ENCODE peak calls at places on chromosome 7, in five cellular contexts. X is fibroblast of mammary gland, H is astrocyte, N is GM12865, I is sigmoid colon. Z is an unnamed sample.

GRCh38 chr7:3162286-3162685 is 118.6 kb upstream of the CARD11 start:
- DNase-seq in X (peak), H (no peak), N (peak), I (no peak), Z (no peak)

GRCh38 chr7:108568801-108569380 is 615 bp downstream of the THAP5 start:
- DNase-seq in X (no peak), H (no peak), N (no peak), I (no peak), Z (no peak)

GRCh38 chr7:151309306-151309705 is 32.3 kb upstream of the NUB1 start:
- DNase-seq in X (peak), H (peak), N (no peak), I (no peak), Z (no peak)

GRCh38 chr7:130148561-130148960 is 56.6 kb downstream of the TMEM209 start:
- DNase-seq in X (peak), H (no peak), N (no peak), I (no peak), Z (no peak)

GRCh38 chr7:15686957-15687644 is 618 bp upstream of the MEOX2 start:
- DNase-seq in X (no peak), H (no peak), N (no peak), I (peak), Z (no peak)

GRCh38 chr7:152313879-152314604 is 121.8 kb downstream of the KMT2C start:
- DNase-seq in X (peak), H (peak), N (peak), I (no peak), Z (peak)

GRCh38 chr7:154960063-154960790 is 42.7 kb downstream of the PAXIP1 start:
- DNase-seq in X (peak), H (no peak), N (no peak), I (no peak), Z (peak)

GRCh38 chr7:84469034-84469433 is 274.4 kb upstream of the SEMA3A start:
- DNase-seq in X (no peak), H (peak), N (no peak), I (no peak), Z (no peak)

GRCh38 chr7:25716421-25716820 is 435.6 kb upstream of the NFE2L3 start:
- DNase-seq in X (peak), H (peak), N (no peak), I (no peak), Z (no peak)

GRCh38 chr7:44218418-44219201 is 17.8 kb downstream of the YKT6 start:
- DNase-seq in X (no peak), H (no peak), N (no peak), I (peak), Z (no peak)

GRCh38 chr7:142590077-142590476 is 159.2 kb upstream of the PRSS1 start:
- DNase-seq in X (no peak), H (no peak), N (no peak), I (no peak), Z (no peak)

GRCh38 chr7:130441408-130441854 is 615 bp upstream of the CEP41 start:
- DNase-seq in X (no peak), H (peak), N (peak), I (no peak), Z (no peak)

GRCh38 chr7:109635374-109635773 is 1065.7 kb downstream of the DNAJB9 start:
- DNase-seq in X (no peak), H (no peak), N (no peak), I (no peak), Z (no peak)

GRCh38 chr7:46123-46829 is 146.1 kb upstream of the FAM20C start:
- DNase-seq in X (no peak), H (no peak), N (no peak), I (peak), Z (no peak)

GRCh38 chr7:140403878-140404564 is at the start of gene RAB19:
- DNase-seq in X (no peak), H (no peak), N (peak), I (no peak), Z (peak)

GRCh38 chr7:69781412-69781846 is 183.2 kb downstream of the AUTS2 start:
- DNase-seq in X (peak), H (peak), N (no peak), I (peak), Z (no peak)

GRCh38 chr7:106215868-106216516 is 68.8 kb downstream of the NAMPT start:
- DNase-seq in X (no peak), H (no peak), N (no peak), I (no peak), Z (no peak)

GRCh38 chr7:70239930-70240329 is 641.7 kb downstream of the AUTS2 start:
- DNase-seq in X (no peak), H (no peak), N (no peak), I (no peak), Z (no peak)

GRCh38 chr7:6035165-6035564 is 4.0 kb downstream of the ANKRD61 start:
- DNase-seq in X (no peak), H (no peak), N (no peak), I (no peak), Z (no peak)

GRCh38 chr7:33418251-33418701 is 288.9 kb downstream of the BBS9 start:
- DNase-seq in X (peak), H (peak), N (no peak), I (no peak), Z (no peak)

GRCh38 chr7:518630-519428 is 817 bp downstream of the PDGFA start:
- DNase-seq in X (peak), H (peak), N (peak), I (peak), Z (peak)

GRCh38 chr7:6462094-6462493 is 14.3 kb upstream of the DAGLB start:
- DNase-seq in X (no peak), H (no peak), N (no peak), I (no peak), Z (no peak)

GRCh38 chr7:52257890-52258289 is 777.5 kb upstream of the POM121L12 start:
- DNase-seq in X (no peak), H (no peak), N (no peak), I (no peak), Z (no peak)

GRCh38 chr7:126449621-126450268 is 803.0 kb downstream of the GRM8 start:
- DNase-seq in X (no peak), H (peak), N (no peak), I (no peak), Z (no peak)

GRCh38 chr7:81632418-81632817 is 137.4 kb downstream of the HGF start:
- DNase-seq in X (no peak), H (peak), N (no peak), I (no peak), Z (no peak)

GRCh38 chr7:39384386-39384785 is 181.8 kb upstream of the YAE1 start:
- DNase-seq in X (no peak), H (no peak), N (no peak), I (no peak), Z (no peak)

GRCh38 chr7:32033006-32033405 is 37.2 kb downstream of the PDE1C start:
- DNase-seq in X (no peak), H (peak), N (no peak), I (no peak), Z (no peak)

GRCh38 chr7:129437190-129437589 is 3.0 kb downstream of the STRIP2 start:
- DNase-seq in X (no peak), H (no peak), N (no peak), I (no peak), Z (no peak)

DNA sequence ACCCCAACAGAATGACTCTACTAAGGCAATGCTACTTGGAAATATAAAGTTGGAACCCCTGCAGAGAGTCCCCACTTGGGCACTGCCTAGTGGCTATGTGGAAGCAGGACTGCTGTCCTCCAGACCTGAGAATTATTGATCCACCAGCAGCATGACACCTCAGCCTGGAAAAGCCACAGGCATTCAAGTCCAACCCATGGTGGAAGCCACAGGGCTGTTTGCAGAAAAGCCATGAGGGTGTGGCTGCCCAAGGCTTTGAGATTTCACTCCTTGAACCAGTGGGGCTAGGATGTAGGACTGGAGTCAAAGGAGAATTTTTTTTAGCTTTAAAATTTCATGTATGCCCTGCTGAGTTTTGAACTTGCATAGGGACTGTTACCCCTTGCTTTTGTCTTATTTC is 13.6 kb upstream of the GHRHR start:
- DNase-seq in X (no peak), H (no peak), N (no peak), I (no peak), Z (no peak)
- TF ChIP-seq CTCF in X (no peak), H (no peak), N (no peak), I (no peak), Z (no peak)

DNA sequence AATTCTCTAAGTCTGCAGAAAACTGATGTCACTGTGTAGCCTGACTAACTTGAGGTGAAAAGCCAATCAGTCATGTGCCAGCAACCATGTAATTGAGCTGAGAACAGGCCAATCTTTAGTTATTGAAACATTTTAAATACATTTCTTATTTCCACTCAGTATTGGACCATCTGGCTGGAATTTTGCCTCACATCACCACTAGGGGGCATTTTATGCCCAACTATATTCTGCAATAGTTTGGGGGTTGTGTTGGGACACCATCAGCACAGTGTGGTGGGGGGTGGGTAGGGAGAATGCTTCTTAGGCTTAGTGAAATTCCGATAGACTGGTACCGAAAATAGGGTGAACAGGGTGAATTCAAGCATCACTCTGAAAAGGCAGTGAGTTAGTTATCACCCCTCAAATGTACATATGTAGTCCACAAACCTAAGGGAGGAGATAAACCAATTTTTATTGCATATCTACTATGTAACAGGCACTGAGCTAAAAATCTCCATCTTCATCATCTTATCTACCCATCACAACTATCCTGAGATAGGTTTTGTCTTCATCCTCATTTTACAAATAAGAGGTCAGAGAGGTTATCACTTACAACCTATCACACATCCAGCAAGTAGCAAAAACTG is 17.8 kb downstream of the NPSR1 start:
- DNase-seq in X (peak), H (no peak), N (peak), I (no peak), Z (peak)
- TF ChIP-seq CTCF in X (peak), H (peak), N (peak), I (no peak), Z (peak)

GRCh38 chr7:28458732-28459131 is 46.4 kb downstream of the CREB5 start:
- DNase-seq in X (peak), H (no peak), N (no peak), I (no peak), Z (no peak)
- TF ChIP-seq CTCF in X (no peak), H (no peak), N (no peak), I (no peak), Z (no peak)

GRCh38 chr7:121882731-121883130 is 9.8 kb downstream of the PTPRZ1 start:
- DNase-seq in X (no peak), H (no peak), N (no peak), I (no peak), Z (peak)
- TF ChIP-seq CTCF in X (no peak), H (no peak), N (no peak), I (no peak), Z (no peak)

Z was measured in MCF 10A.